ENCODE peak calls at places on chromosomes 3 and 15, in eight cellular contexts. A, I, Y, V, Z, O, M and F are unnamed samples.
A peak's percentile ranks its signal among the peaks of the same experiment; 100 is the strongest.

GRCh38 chr3:64152100-64152499 is 73.2 kb downstream of the PRICKLE2 start:
- DNase-seq in A (no peak), I (peak; percentile 86), Y (peak; percentile 36), V (no peak), Z (no peak), O (no peak), M (peak; percentile 18), F (no peak)

GRCh38 chr3:149010504-149010951 is 19.2 kb downstream of the GYG1 start:
- DNase-seq in A (no peak), I (no peak), Y (no peak), V (no peak), Z (no peak), O (no peak), M (peak; percentile 26), F (no peak)

GRCh38 chr15:39670687-39671086 is 89.8 kb downstream of the THBS1 start:
- DNase-seq in A (no peak), I (no peak), Y (no peak), V (no peak), Z (no peak), O (no peak), M (no peak), F (no peak)

GRCh38 chr15:90762109-90762508 is 45.0 kb downstream of the BLM start:
- DNase-seq in A (no peak), I (peak; percentile 79), Y (peak; percentile 35), V (no peak), Z (peak; percentile 49), O (peak; percentile 74), M (no peak), F (no peak)

GRCh38 chr3:133506215-133506901 is 67.1 kb upstream of the CDV3 start:
- DNase-seq in A (peak; percentile 13), I (no peak), Y (peak; percentile 23), V (no peak), Z (no peak), O (no peak), M (no peak), F (no peak)

GRCh38 chr3:11718582-11719405 is 75.1 kb upstream of the VGLL4 start:
- DNase-seq in A (no peak), I (peak; percentile 77), Y (peak; percentile 54), V (no peak), Z (peak; percentile 89), O (peak; percentile 85), M (peak; percentile 52), F (peak; percentile 72)

GRCh38 chr15:36589971-36590370 is 10.5 kb downstream of the CDIN1 start:
- DNase-seq in A (no peak), I (no peak), Y (no peak), V (no peak), Z (no peak), O (no peak), M (peak; percentile 94), F (no peak)

GRCh38 chr15:86382341-86382740 is 302.7 kb downstream of the AGBL1 start:
- DNase-seq in A (no peak), I (no peak), Y (no peak), V (no peak), Z (no peak), O (no peak), M (no peak), F (no peak)

GRCh38 chr3:98577178-98577895 is 16.1 kb downstream of the CPOX start:
- DNase-seq in A (no peak), I (no peak), Y (no peak), V (no peak), Z (no peak), O (no peak), M (peak; percentile 75), F (no peak)

GRCh38 chr3:18474202-18474601 is 49.1 kb upstream of the SATB1 start:
- DNase-seq in A (no peak), I (no peak), Y (no peak), V (no peak), Z (no peak), O (no peak), M (no peak), F (no peak)

GRCh38 chr3:163543558-163544189 is 1534.6 kb downstream of the SI start:
- DNase-seq in A (no peak), I (no peak), Y (no peak), V (no peak), Z (no peak), O (no peak), M (no peak), F (no peak)

GRCh38 chr3:127373701-127374625 is 86.1 kb upstream of the PRR20G start:
- DNase-seq in A (no peak), I (no peak), Y (peak; percentile 20), V (peak; percentile 72), Z (peak; percentile 88), O (no peak), M (peak; percentile 5), F (no peak)

GRCh38 chr15:45115312-45115820 is 1.2 kb downstream of the DUOXA2 start:
- DNase-seq in A (no peak), I (no peak), Y (no peak), V (no peak), Z (no peak), O (peak; percentile 49), M (no peak), F (peak; percentile 49)
- H3K27me3 ChIP-seq in A (peaks cover 17% of the 10 kb centered on the region), I (peaks cover 70% of the 10 kb centered on the region), Y (peaks cover 89% of the 10 kb centered on the region), V (peaks cover 67% of the 10 kb centered on the region), Z (peaks cover 89% of the 10 kb centered on the region), O (no peaks in the 10 kb centered on the region), M (peaks cover 24% of the 10 kb centered on the region), F (peaks cover 69% of the 10 kb centered on the region)

GRCh38 chr15:76343313-76343996 is 6.9 kb downstream of the ISL2 start:
- DNase-seq in A (no peak), I (no peak), Y (no peak), V (no peak), Z (no peak), O (no peak), M (no peak), F (no peak)
- H3K27me3 ChIP-seq in A (peaks cover 54% of the 10 kb centered on the region), I (peaks cover 94% of the 10 kb centered on the region), Y (peaks cover 98% of the 10 kb centered on the region), V (peaks cover 76% of the 10 kb centered on the region), Z (peaks cover 100% of the 10 kb centered on the region), O (no peaks in the 10 kb centered on the region), M (no peaks in the 10 kb centered on the region), F (no peaks in the 10 kb centered on the region)

GRCh38 chr3:189776163-189776824 is 145.1 kb downstream of the TP63 start:
- DNase-seq in A (no peak), I (no peak), Y (no peak), V (no peak), Z (no peak), O (no peak), M (no peak), F (no peak)
- H3K27me3 ChIP-seq in A (no peaks in the 10 kb centered on the region), I (no peaks in the 10 kb centered on the region), Y (no peaks in the 10 kb centered on the region), V (peaks cover 31% of the 10 kb centered on the region), Z (peaks cover 8% of the 10 kb centered on the region), O (no peaks in the 10 kb centered on the region), M (no peaks in the 10 kb centered on the region), F (no peaks in the 10 kb centered on the region)

DNA sequence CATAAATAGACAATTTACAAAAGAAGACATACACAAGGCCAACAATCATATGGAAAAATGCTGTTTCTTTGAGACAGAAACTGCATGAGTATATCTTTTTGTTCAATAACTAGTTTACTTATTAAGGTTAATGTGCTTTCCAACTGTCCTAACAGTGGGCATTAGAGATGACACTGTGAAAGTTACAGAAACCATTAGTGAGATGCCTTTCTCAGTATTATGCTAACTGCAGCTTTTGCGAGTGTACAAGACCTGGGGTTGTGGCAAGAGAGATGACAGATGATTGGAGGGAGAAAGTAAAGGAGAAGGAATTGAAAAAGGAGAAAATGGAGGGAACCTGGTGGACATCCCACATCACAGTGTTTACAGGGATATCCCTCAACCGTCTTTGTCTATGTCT is 640.5 kb downstream of the ZPLD1 start:
- DNase-seq in A (no peak), I (no peak), Y (no peak), V (no peak), Z (no peak), O (no peak), M (no peak), F (no peak)
- H3K27me3 ChIP-seq in A (no peaks in the 10 kb centered on the region), I (no peaks in the 10 kb centered on the region), Y (no peaks in the 10 kb centered on the region), V (no peaks in the 10 kb centered on the region), Z (no peaks in the 10 kb centered on the region), O (no peaks in the 10 kb centered on the region), M (no peaks in the 10 kb centered on the region), F (no peaks in the 10 kb centered on the region)